ENCODE peak calls at places on chromosomes 12 and 14, in eight cellular contexts. T is naive thymus-derived CD4-positive, alpha-beta T cell; U is hepatocyte; S is mammary epithelial cell; Z is body of pancreas; H is right atrium auricular region; Y is sigmoid colon; M is uterus. V is an unnamed sample. For H3K27me3 and H3K9me3, the result is how much of the 10 kb centered on the place peaks cover.

GRCh38 chr14:30768791-30769190 is 105.6 kb upstream of the COCH start:
- DNase-seq in Y (no peak), U (no peak), H (no peak), Z (no peak), T (no peak), M (no peak), S (no peak), V (no peak)

GRCh38 chr14:59004012-59004411 is 184.5 kb upstream of the DAAM1 start:
- DNase-seq in M (no peak), U (no peak), T (no peak), Z (no peak), H (no peak), Y (no peak), S (no peak), V (no peak)

GRCh38 chr12:2264622-2265306 is 212.0 kb downstream of the CACNA1C start:
- DNase-seq in H (no peak), M (peak), U (peak), Z (peak), Y (no peak), S (peak), T (no peak), V (peak)

GRCh38 chr12:67452119-67452805 is 183.1 kb downstream of the CAND1 start:
- DNase-seq in S (no peak), T (no peak), U (no peak), Y (no peak), Z (no peak), H (no peak), M (no peak), V (no peak)

GRCh38 chr12:113961921-113962710 is 4.0 kb downstream of the RBM19 start:
- DNase-seq in Z (no peak), T (no peak), M (no peak), Y (no peak), H (no peak), U (no peak), S (peak), V (no peak)

GRCh38 chr12:48473061-48473460 is 702 bp downstream of the ANP32D start:
- DNase-seq in Z (no peak), M (no peak), Y (no peak), H (no peak), T (no peak), U (no peak), S (no peak), V (no peak)

GRCh38 chr14:64928239-64929002 is 14.1 kb downstream of the GPX2 start:
- DNase-seq in S (no peak), Y (no peak), Z (no peak), T (peak), H (no peak), U (no peak), M (no peak), V (no peak)

GRCh38 chr12:65184176-65184857 is 14.9 kb downstream of the LEMD3 start:
- DNase-seq in U (no peak), Y (no peak), S (no peak), Z (no peak), T (no peak), H (no peak), M (no peak), V (no peak)

GRCh38 chr14:36942522-36943245 is 229.7 kb downstream of the SLC25A21 start:
- DNase-seq in S (peak), Z (no peak), T (no peak), U (no peak), H (no peak), Y (no peak), M (no peak), V (no peak)

GRCh38 chr12:99029502-99030271 is 384.6 kb downstream of the APAF1 start:
- DNase-seq in S (no peak), U (no peak), M (no peak), Z (peak), T (no peak), Y (no peak), H (no peak), V (no peak)

GRCh38 chr12:2192231-2192630 is 139.4 kb downstream of the CACNA1C start:
- DNase-seq in U (no peak), T (no peak), Z (no peak), M (no peak), Y (peak), S (no peak), H (no peak), V (no peak)

GRCh38 chr14:98444077-98444476 is 827.9 kb downstream of the BCL11B start:
- DNase-seq in T (peak), S (no peak), Y (no peak), M (no peak), Z (no peak), U (no peak), H (no peak), V (no peak)

GRCh38 chr12:79895041-79895440 is 39.9 kb downstream of the PPP1R12A start:
- DNase-seq in T (no peak), H (no peak), S (no peak), Y (no peak), Z (no peak), M (no peak), U (no peak), V (no peak)

GRCh38 chr12:94239332-94239731 is 91.0 kb downstream of the PLXNC1 start:
- DNase-seq in H (no peak), S (no peak), U (no peak), Z (no peak), Y (no peak), T (no peak), M (no peak), V (no peak)

GRCh38 chr12:117141097-117141898 is 42.1 kb upstream of the TESC start:
- DNase-seq in M (no peak), Y (no peak), Z (no peak), T (no peak), S (no peak), H (no peak), U (no peak), V (no peak)

GRCh38 chr12:13190275-13190674 is 6.3 kb upstream of the EMP1 start:
- DNase-seq in H (no peak), Z (no peak), Y (no peak), M (no peak), S (no peak), T (no peak), U (no peak), V (no peak)

GRCh38 chr12:85835810-85836715 is at the start of gene RASSF9:
- DNase-seq in Z (peak), Y (peak), H (peak), S (peak), M (peak), T (no peak), U (peak), V (peak)

GRCh38 chr12:104605685-104606084 is 148.9 kb downstream of the CHST11 start:
- DNase-seq in Y (peak), M (peak), T (no peak), U (no peak), H (peak), Z (peak), S (no peak), V (no peak)

GRCh38 chr12:64824500-64825142 is at the start of gene TBC1D30:
- DNase-seq in S (no peak), Z (peak), Y (no peak), H (no peak), T (no peak), M (no peak), U (peak), V (peak)

GRCh38 chr12:109842021-109842420 is 8.8 kb upstream of the TRPV4 start:
- DNase-seq in Y (no peak), H (no peak), S (no peak), M (no peak), T (no peak), U (no peak), Z (no peak), V (no peak)

GRCh38 chr12:102955926-102956737 is 1.3 kb upstream of the ASCL1 start:
- DNase-seq in M (no peak), S (no peak), T (no peak), Z (no peak), Y (no peak), H (no peak), U (peak), V (peak)

GRCh38 chr12:55717397-55718007 is 1.7 kb downstream of the BLOC1S1 start:
- DNase-seq in S (peak), Y (no peak), M (no peak), H (no peak), U (no peak), T (no peak), Z (no peak), V (peak)

GRCh38 chr12:57190037-57190436 is 26.6 kb upstream of the NXPH4 start:
- DNase-seq in H (no peak), M (no peak), Z (no peak), Y (no peak), S (no peak), U (no peak), T (no peak), V (no peak)

GRCh38 chr12:46524778-46525177 is 152.2 kb upstream of the SLC38A2 start:
- DNase-seq in T (no peak), Z (peak), Y (peak), U (peak), S (no peak), H (peak), M (peak), V (peak)

DNA sequence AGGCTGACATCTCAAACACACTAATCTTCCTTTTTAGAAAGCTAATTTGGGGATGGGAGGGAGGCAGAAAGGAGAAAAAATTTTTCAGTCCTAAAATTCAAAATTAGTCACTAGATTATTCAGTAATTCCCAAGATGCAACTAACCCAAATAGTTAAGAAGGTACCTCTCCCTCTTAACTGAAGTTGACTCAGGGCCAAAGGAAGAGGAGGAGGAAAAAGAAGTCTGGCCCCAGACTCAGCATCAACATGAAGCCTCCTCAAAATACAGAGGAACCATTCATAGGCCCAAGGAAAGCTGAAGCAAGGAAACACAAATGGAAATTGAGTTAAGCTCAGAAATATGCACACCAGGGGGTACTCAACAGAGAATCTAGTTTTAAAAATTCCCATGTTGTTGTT is 21.6 kb downstream of the CBX5 start:
- DNase-seq in S (no peak), T (no peak), M (no peak), U (no peak), Z (no peak), H (no peak), Y (no peak), V (no peak)
- H3K4me3 ChIP-seq in S (no peak), T (no peak), M (no peak), U (no peak), Z (no peak), H (no peak), Y (no peak), V (no peak)

DNA sequence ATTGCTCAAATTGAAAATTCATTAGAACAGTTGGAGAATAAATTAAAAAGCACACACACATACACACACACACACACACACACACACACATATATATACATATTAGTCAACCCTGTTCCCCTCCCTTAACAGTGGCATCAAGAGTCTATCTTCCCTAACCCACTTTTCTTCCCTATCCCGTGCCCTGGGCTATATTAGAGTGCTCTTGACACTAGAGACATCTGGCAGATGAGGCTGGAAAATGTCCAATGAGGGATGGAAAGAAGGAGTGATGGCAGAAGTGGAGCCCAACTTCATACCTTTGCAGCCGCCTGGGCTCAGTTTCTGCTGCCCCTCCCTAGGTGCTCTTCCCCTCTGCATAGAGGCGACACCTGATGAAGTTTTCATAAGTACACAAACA is 172.4 kb upstream of the NUDT4 start:
- DNase-seq in Z (no peak), H (no peak), S (no peak), U (no peak), T (no peak), M (no peak), Y (no peak), V (no peak)
- H3K27me3 ChIP-seq in Z (under half), H (under half), S (under half), U (under half), T (under half), M (under half), Y (under half), V (under half)

GRCh38 chr12:4685317-4685716 is 34.9 kb upstream of the GALNT8 start:
- DNase-seq in Y (no peak), M (no peak), S (no peak), Z (no peak), H (no peak), T (no peak), U (no peak), V (no peak)

GRCh38 chr12:4690760-4691159 is 29.4 kb upstream of the GALNT8 start:
- DNase-seq in T (no peak), H (no peak), U (no peak), Z (no peak), S (no peak), Y (no peak), M (no peak), V (no peak)
- H3K9me3 ChIP-seq in T (under half), H (under half), U (under half), Z (under half), S (under half), Y (under half), M (under half), V (under half)

GRCh38 chr12:6538420-6539275 is 4.3 kb downstream of the GAPDH start:
- DNase-seq in U (no peak), T (no peak), S (peak), Z (no peak), Y (peak), M (no peak), H (no peak), V (peak)
- H3K4me3 ChIP-seq in U (no peak), T (no peak), S (no peak), Z (no peak), Y (no peak), M (no peak), H (no peak), V (no peak)

GRCh38 chr12:52232916-52233461 is at the start of gene KRT7:
- DNase-seq in T (no peak), M (no peak), S (peak), Y (peak), H (no peak), Z (peak), U (peak), V (no peak)

GRCh38 chr12:52229836-52230343 is 3.2 kb upstream of the KRT7 start:
- DNase-seq in Y (peak), M (no peak), H (no peak), Z (peak), U (no peak), S (no peak), T (no peak), V (peak)

GRCh38 chr12:52230364-52231281 is 2.4 kb upstream of the KRT7 start:
- DNase-seq in U (no peak), S (peak), M (no peak), Y (peak), Z (peak), T (no peak), H (no peak), V (peak)

GRCh38 chr12:52232233-52232915 is 669 bp upstream of the KRT7 start:
- DNase-seq in S (peak), H (no peak), T (no peak), Y (peak), Z (peak), M (no peak), U (no peak), V (no peak)

DNA sequence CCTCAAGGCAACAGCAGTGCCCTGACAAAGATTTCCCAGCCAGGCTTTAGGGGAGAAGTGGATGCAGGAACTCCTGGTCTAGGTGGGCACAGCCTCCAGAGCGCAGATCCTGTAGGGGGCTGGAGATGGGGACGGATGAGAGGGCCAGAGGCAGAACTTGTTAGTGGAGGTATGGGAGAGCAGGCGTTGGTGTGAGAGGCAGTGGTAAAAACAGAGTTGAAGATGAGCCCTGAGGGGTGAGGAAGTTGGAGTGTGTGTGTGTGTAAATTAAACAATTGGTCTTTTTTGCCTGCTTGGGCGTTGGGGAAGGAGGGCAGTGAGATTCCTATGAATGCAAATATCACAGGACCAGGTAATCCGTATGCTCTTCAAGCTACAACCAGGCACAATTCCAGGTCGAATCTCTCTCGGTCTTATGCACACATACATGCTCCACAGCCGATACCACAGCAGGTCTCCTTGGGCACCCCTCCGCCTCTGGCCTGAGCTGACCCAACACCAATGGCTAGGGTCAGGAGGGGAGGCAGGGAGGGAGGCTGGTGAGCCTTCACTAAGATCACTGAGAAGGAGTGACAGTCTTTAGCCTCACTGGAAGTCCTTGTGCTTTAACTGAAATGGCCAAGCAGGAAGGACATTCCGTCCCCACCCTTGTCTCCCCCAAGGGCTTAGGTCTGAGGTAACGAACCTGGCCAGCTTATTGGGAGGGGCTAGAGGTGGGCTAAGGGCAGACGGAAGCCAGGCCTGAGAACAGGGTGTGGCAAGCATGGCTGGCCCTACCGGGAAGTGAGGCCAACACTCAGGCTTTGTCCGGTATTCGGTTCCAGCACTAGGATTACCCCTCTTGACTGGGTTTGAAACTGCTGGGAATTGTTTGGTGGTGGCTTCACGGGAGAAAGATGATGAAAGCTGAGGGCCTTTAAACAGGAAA is 1.5 kb upstream of the KRT7 start:
- DNase-seq in S (peak), T (no peak), U (no peak), M (no peak), Z (peak), Y (peak), H (no peak), V (peak)
- H3K27me3 ChIP-seq in S (under half), T (under half), U (under half), M (under half), Z (under half), Y (under half), H (under half), V (under half)

GRCh38 chr12:34343766-34344165 is 321.5 kb downstream of the ALG10 start:
- DNase-seq in H (no peak), T (no peak), Z (no peak), S (no peak), M (no peak), U (no peak), Y (no peak), V (no peak)

GRCh38 chr12:34341362-34341733 is 319.1 kb downstream of the ALG10 start:
- DNase-seq in Y (no peak), U (no peak), M (no peak), T (no peak), H (no peak), Z (no peak), S (no peak), V (no peak)

GRCh38 chr12:34340534-34341361 is 318.5 kb downstream of the ALG10 start:
- DNase-seq in S (no peak), Y (no peak), H (no peak), Z (no peak), T (no peak), U (no peak), M (no peak), V (peak)

GRCh38 chr12:34343345-34343744 is 321.0 kb downstream of the ALG10 start:
- DNase-seq in H (no peak), S (no peak), Z (no peak), U (no peak), M (no peak), T (no peak), Y (no peak), V (no peak)

GRCh38 chr12:34342048-34342447 is 319.8 kb downstream of the ALG10 start:
- DNase-seq in T (no peak), S (no peak), H (no peak), U (no peak), Y (no peak), Z (no peak), M (no peak), V (no peak)
- H3K9me3 ChIP-seq in T (under half), S (under half), H (under half), U (under half), Y (under half), Z (under half), M (under half), V (under half)

DNA sequence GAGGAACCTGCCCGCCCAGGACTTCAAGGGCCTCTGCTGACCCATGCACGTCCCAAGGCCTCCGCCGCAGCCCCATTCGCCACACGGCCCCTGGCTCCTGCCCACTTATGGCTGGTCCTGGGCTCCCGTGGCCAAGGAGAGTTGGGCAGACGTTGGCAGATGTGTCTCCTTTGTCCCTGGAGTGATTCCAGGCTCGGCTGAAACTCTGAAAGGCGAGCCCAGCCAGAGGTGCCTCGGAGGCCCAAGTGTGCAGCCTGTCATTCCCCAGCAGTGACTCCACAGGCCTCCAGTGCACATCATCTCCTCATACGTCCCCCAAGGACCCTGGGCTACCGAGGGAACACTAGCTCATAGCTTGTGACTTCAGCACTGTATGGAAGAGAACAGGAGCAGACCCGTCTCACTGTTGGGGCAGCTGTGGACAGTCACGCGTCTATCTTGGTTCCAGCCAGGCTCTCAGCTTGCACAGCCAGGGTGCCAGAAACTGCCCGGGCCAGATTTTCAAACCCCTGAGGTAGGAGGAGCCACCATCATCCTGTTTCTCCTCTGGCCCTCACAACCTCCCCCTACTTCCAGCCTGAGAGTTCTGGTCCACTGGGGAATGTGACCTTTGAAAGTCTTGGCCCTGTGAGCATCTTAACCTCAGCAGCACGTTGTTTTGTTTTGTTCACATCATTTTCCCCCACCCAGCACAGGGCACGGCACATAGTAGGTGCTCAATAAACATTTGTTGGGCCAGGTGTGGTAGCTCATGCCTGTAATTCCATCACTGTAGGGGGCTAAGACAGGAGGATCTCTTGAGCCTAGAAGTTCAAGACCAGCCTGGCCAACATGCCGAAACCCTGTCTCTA is 50.2 kb downstream of the PSMA6 start:
- DNase-seq in S (no peak), Y (peak), H (peak), M (peak), U (no peak), T (no peak), Z (peak), V (peak)
- H3K4me3 ChIP-seq in S (no peak), Y (peak), H (peak), M (no peak), U (no peak), T (no peak), Z (no peak), V (peak)

GRCh38 chr14:25046301-25046943 is 3.5 kb downstream of the STXBP6 start:
- DNase-seq in H (no peak), M (no peak), U (no peak), Y (no peak), S (no peak), T (no peak), Z (peak), V (no peak)
- H3K27me3 ChIP-seq in H (under half), M (under half), U (under half), Y (under half), S (under half), T (under half), Z (under half), V (under half)

V was measured in MG63.